ENCODE peak calls at places on chromosome 10, in four cellular contexts. V, E, B and R are unnamed samples.

GRCh38 chr10:101972761-101973160 is 83.2 kb downstream of the ARMH3 start:
- DNase-seq in V (no peak), E (no peak), B (no peak), R (no peak)

GRCh38 chr10:118698421-118698820 is 56.3 kb downstream of the CACUL1 start:
- DNase-seq in V (peak; percentile 84), E (no peak), B (no peak), R (no peak)

GRCh38 chr10:31612082-31612481 is 293.1 kb downstream of the ZEB1 start:
- DNase-seq in V (no peak), E (no peak), B (no peak), R (no peak)

GRCh38 chr10:103769176-103769575 is 86.2 kb downstream of the SH3PXD2A start:
- DNase-seq in V (no peak), E (no peak), B (no peak), R (no peak)

GRCh38 chr10:25457552-25457951 is 282.8 kb downstream of the GPR158 start:
- DNase-seq in V (no peak), E (no peak), B (no peak), R (no peak)

GRCh38 chr10:95656291-95657164 is at the start of gene ALDH18A1:
- DNase-seq in V (peak; percentile 90), E (peak; percentile 94), B (peak; percentile 86), R (peak; percentile 80)

GRCh38 chr10:126647116-126647515 is 23.4 kb downstream of the C10orf90 start:
- DNase-seq in V (no peak), E (no peak), B (no peak), R (no peak)

GRCh38 chr10:77037735-77038411 is 599.7 kb downstream of the KCNMA1 start:
- DNase-seq in V (no peak), E (no peak), B (no peak), R (no peak)

GRCh38 chr10:110429301-110429700 is 68.4 kb upstream of the DUSP5 start:
- DNase-seq in V (no peak), E (no peak), B (no peak), R (no peak)

GRCh38 chr10:79327090-79327457 is 20.2 kb upstream of the PPIF start:
- DNase-seq in V (no peak), E (no peak), B (no peak), R (no peak)

GRCh38 chr10:114649217-114649906 is 8.7 kb downstream of the ABLIM1 start:
- DNase-seq in V (no peak), E (no peak), B (no peak), R (no peak)

GRCh38 chr10:97180986-97181385 is 4.8 kb downstream of the SLIT1 start:
- DNase-seq in V (no peak), E (no peak), B (no peak), R (no peak)

GRCh38 chr10:68047554-68048327 is 27.3 kb downstream of the HERC4 start:
- DNase-seq in V (no peak), E (no peak), B (no peak), R (no peak)

GRCh38 chr10:2992401-2993198 is 74.7 kb upstream of the PFKP start:
- DNase-seq in V (no peak), E (no peak), B (no peak), R (no peak)

GRCh38 chr10:63697956-63698814 is 177.0 kb downstream of the REEP3 start:
- DNase-seq in V (no peak), E (no peak), B (no peak), R (no peak)

GRCh38 chr10:103395754-103396066 is 565 bp downstream of the ATP5MK start:
- DNase-seq in V (no peak), E (no peak), B (peak; percentile 4), R (no peak)

GRCh38 chr10:62690703-62691102 is 113.8 kb upstream of the ADO start:
- DNase-seq in V (no peak), E (no peak), B (no peak), R (no peak)

GRCh38 chr10:44388641-44389040 is 3.7 kb upstream of the CXCL12 start:
- DNase-seq in V (no peak), E (peak; percentile 38), B (no peak), R (no peak)

GRCh38 chr10:70459061-70459770 is 17.7 kb upstream of the NODAL start:
- DNase-seq in V (no peak), E (no peak), B (no peak), R (no peak)

GRCh38 chr10:67602268-67602950 is 93.6 kb downstream of the CTNNA3 start:
- DNase-seq in V (no peak), E (no peak), B (no peak), R (no peak)